ENCODE peak calls at places on chromosome 15, in ten cellular contexts. D is psoas muscle; V is esophagus squamous epithelium; J is A549; K is GM20000; Q is hepatocyte; E is astrocyte of the spinal cord; O is OCI-LY7; R is uterus; M is CD4-positive, alpha-beta T cell. U is an unnamed sample.

GRCh38 chr15:26724381-26724780 is 48.5 kb downstream of the GABRB3 start:
- DNase-seq in D (no peak), V (no peak), J (no peak), K (no peak), Q (no peak), E (no peak), O (no peak), R (no peak), M (no peak), U (no peak)

GRCh38 chr15:36808401-36809160 is 229.2 kb downstream of the CDIN1 start:
- DNase-seq in D (no peak), V (no peak), J (no peak), K (no peak), Q (peak), E (peak), O (no peak), R (no peak), M (no peak), U (no peak)

GRCh38 chr15:65923264-65923663 is 54.0 kb downstream of the RAB11A start:
- DNase-seq in D (no peak), V (no peak), J (no peak), K (no peak), Q (no peak), E (no peak), O (no peak), R (no peak), M (no peak), U (no peak)

GRCh38 chr15:99974246-99974645 is 241.0 kb upstream of the LYSMD4 start:
- DNase-seq in D (peak), V (no peak), J (no peak), K (no peak), Q (no peak), E (no peak), O (no peak), R (no peak), M (no peak), U (no peak)

GRCh38 chr15:70528816-70529215 is 234.5 kb downstream of the UACA start:
- DNase-seq in D (no peak), V (no peak), J (no peak), K (no peak), Q (no peak), E (no peak), O (no peak), R (no peak), M (no peak), U (no peak)

GRCh38 chr15:40342421-40343313 is 1.9 kb upstream of the CCDC9B start:
- DNase-seq in D (peak), V (no peak), J (no peak), K (no peak), Q (no peak), E (no peak), O (no peak), R (no peak), M (no peak), U (no peak)

GRCh38 chr15:45486317-45486716 is 36.2 kb downstream of the SLC30A4 start:
- DNase-seq in D (no peak), V (no peak), J (no peak), K (no peak), Q (no peak), E (no peak), O (no peak), R (no peak), M (no peak), U (no peak)

GRCh38 chr15:32838338-32838737 is 120.5 kb downstream of the GREM1 start:
- DNase-seq in D (no peak), V (no peak), J (no peak), K (no peak), Q (no peak), E (no peak), O (no peak), R (no peak), M (no peak), U (no peak)

GRCh38 chr15:66389098-66389858 is 2.6 kb downstream of the MAP2K1 start:
- DNase-seq in D (no peak), V (no peak), J (no peak), K (peak), Q (no peak), E (no peak), O (peak), R (no peak), M (no peak), U (peak)

GRCh38 chr15:96783746-96784145 is 453.2 kb downstream of the NR2F2 start:
- DNase-seq in D (no peak), V (no peak), J (no peak), K (no peak), Q (no peak), E (no peak), O (no peak), R (no peak), M (no peak), U (no peak)

GRCh38 chr15:35713733-35714132 is 167.8 kb upstream of the DPH6 start:
- DNase-seq in D (no peak), V (no peak), J (no peak), K (no peak), Q (no peak), E (peak), O (no peak), R (no peak), M (no peak), U (no peak)

GRCh38 chr15:45914425-45914824 is 279.6 kb downstream of the SQOR start:
- DNase-seq in D (no peak), V (no peak), J (no peak), K (no peak), Q (no peak), E (no peak), O (no peak), R (no peak), M (no peak), U (no peak)

GRCh38 chr15:100057281-100057680 is 284.5 kb downstream of the ADAMTS17 start:
- DNase-seq in D (no peak), V (no peak), J (no peak), K (no peak), Q (no peak), E (no peak), O (no peak), R (no peak), M (no peak), U (no peak)

GRCh38 chr15:51093865-51094605 is 671 bp downstream of the TNFAIP8L3 start:
- DNase-seq in D (peak), V (no peak), J (peak), K (peak), Q (peak), E (peak), O (no peak), R (peak), M (no peak), U (peak)

GRCh38 chr15:70707901-70708300 is 55.5 kb downstream of the UACA start:
- DNase-seq in D (no peak), V (no peak), J (no peak), K (no peak), Q (no peak), E (no peak), O (no peak), R (no peak), M (no peak), U (no peak)

GRCh38 chr15:32685576-32685975 is 32.2 kb upstream of the GREM1 start:
- DNase-seq in D (no peak), V (no peak), J (no peak), K (no peak), Q (no peak), E (peak), O (no peak), R (no peak), M (no peak), U (no peak)

GRCh38 chr15:34213690-34214089 is 3.8 kb upstream of the KATNBL1 start:
- DNase-seq in D (no peak), V (no peak), J (no peak), K (no peak), Q (no peak), E (no peak), O (no peak), R (no peak), M (no peak), U (no peak)

GRCh38 chr15:84819791-84820190 is 2.6 kb downstream of the ALPK3 start:
- DNase-seq in D (no peak), V (no peak), J (no peak), K (no peak), Q (no peak), E (no peak), O (no peak), R (no peak), M (no peak), U (no peak)

GRCh38 chr15:59438891-59439290 is 905 bp downstream of the FAM81A start:
- DNase-seq in D (no peak), V (no peak), J (no peak), K (no peak), Q (no peak), E (no peak), O (peak), R (peak), M (no peak), U (no peak)

GRCh38 chr15:62848631-62849050 is 193.9 kb upstream of the TPM1 start:
- DNase-seq in D (no peak), V (no peak), J (no peak), K (no peak), Q (no peak), E (no peak), O (no peak), R (no peak), M (no peak), U (no peak)
- TF ChIP-seq CTCF in D (no peak), V (no peak), J (peak), K (no peak), Q (peak), E (peak), O (no peak), R (peak), M (no peak), U (no peak)

GRCh38 chr15:88382482-88382983 is 84.7 kb downstream of the MRPL46 start:
- DNase-seq in D (no peak), V (no peak), J (peak), K (no peak), Q (peak), E (peak), O (no peak), R (no peak), M (no peak), U (no peak)
- TF ChIP-seq CTCF in D (no peak), V (no peak), J (no peak), K (no peak), Q (no peak), E (no peak), O (no peak), R (no peak), M (no peak), U (no peak)

DNA sequence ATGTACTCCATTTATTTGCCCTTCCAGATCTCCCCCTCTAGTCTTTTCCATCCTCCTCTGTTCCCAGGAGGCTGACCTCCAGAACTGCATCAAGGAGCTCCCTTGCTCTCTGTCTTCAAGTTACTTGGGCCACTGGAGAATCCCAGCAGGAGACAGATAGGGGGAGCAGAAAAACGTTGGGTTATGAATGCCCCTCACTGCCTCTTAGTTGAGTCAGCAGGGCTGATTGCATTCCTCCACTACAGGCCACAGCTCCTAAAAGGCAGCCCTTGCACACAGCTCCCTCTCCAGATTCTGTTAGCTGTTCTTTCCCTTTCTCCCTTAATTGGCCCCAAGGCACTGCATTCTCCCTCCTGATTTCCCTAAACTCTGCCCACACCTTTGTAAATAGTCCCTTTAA is 12.4 kb upstream of the CEP152 start:
- DNase-seq in D (no peak), V (no peak), J (no peak), K (no peak), Q (no peak), E (peak), O (no peak), R (no peak), M (no peak), U (no peak)
- TF ChIP-seq CTCF in D (no peak), V (no peak), J (no peak), K (no peak), Q (no peak), E (peak), O (no peak), R (no peak), M (no peak), U (no peak)

DNA sequence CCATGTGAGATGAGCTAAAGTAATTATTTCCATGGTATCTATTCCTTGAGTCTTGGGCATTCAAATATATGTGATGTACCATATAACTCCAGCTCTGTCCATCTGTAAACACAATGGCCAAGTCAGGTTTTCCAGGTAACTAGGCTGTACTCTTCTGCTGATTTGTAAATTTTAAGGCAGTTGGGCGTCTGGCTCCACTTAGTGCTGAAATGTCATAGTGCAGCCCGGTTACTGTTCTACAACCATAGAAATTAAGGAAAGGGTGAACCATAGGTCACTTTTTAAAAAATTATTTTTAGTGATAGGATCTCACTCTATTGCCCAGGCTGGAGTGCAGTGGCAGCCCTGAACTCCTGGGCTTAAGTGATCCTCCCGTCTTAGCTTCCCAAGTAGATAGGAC is 44.7 kb upstream of the GOLM2 start:
- DNase-seq in D (no peak), V (no peak), J (no peak), K (no peak), Q (no peak), E (no peak), O (no peak), R (no peak), M (no peak), U (no peak)
- TF ChIP-seq CTCF in D (no peak), V (no peak), J (no peak), K (no peak), Q (peak), E (peak), O (peak), R (no peak), M (no peak), U (no peak)

DNA sequence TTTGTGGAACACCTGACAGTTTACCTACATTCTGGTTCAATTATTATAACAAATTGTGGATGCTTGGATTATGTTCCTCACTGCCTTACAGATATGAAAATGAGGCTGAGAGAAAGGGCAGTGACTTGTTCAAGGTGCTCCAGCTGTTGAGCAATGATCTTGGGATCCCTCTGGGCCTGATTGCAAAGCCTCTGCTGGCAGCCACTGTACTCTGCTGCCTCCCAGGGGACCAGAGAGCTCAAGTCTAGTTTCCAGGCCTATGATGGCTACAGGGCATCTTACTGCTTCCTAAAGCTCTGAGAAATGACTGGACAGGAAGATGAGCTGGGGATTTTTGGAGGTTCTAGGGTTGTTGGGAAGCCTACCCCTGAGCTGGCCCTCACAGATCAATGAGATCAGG is 2.3 kb upstream of the SHC4 start:
- DNase-seq in D (no peak), V (no peak), J (peak), K (peak), Q (peak), E (peak), O (peak), R (no peak), M (no peak), U (peak)
- TF ChIP-seq CTCF in D (no peak), V (no peak), J (peak), K (peak), Q (peak), E (peak), O (no peak), R (no peak), M (no peak), U (peak)

DNA sequence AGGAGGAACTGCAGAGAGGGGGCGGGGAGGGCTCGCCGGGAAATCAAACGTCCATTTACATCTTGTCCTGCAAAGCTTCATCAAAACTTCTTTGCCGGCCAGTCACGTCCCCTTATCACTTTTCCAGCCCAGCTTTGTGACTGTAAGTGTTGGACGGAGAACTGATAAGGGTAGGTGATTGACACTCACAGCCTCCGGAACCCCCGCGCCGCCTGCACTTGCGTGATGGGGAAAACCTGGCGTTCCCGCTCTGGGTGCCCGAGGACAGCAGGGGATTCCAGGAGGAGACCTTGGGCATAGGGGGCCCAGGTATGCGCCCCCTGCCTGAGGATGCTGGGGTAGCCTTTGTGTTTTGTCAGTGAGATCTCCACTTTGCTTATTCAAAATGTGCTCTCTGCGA is 72.8 kb upstream of the ANKRD34C start:
- DNase-seq in D (no peak), V (no peak), J (no peak), K (no peak), Q (peak), E (no peak), O (no peak), R (no peak), M (no peak), U (no peak)
- TF ChIP-seq CTCF in D (no peak), V (no peak), J (no peak), K (no peak), Q (peak), E (peak), O (peak), R (no peak), M (no peak), U (peak)

GRCh38 chr15:52104532-52105004 is 8.0 kb downstream of the BCL2L10 start:
- DNase-seq in D (no peak), V (no peak), J (no peak), K (no peak), Q (no peak), E (no peak), O (peak), R (no peak), M (no peak), U (no peak)
- TF ChIP-seq CTCF in D (no peak), V (no peak), J (no peak), K (no peak), Q (no peak), E (no peak), O (peak), R (no peak), M (no peak), U (no peak)

DNA sequence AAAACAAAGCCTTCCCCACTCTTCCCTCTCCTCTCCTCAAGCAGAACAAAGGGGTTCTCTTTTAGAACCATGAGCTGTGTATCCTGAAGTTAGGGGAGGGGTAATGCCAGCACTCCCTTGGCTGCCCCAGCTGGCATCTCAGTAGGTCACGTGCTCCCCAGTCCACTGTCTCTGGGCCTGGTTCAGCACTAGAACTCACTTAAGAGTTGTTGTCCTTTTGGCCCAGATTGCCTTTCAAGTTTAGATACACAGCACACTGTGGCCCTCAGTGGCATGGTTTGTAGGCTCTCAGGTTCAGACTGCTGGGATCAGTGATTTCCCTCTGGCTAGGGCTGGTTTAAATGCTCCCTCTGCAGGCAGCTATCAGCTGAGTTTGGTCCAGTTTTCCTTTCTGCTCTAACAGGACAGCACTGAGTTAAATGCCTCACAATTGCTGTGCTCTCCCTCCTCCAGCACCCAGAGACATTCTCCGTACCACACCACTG is 188.4 kb upstream of the ST8SIA2 start:
- DNase-seq in D (no peak), V (no peak), J (no peak), K (no peak), Q (peak), E (no peak), O (peak), R (no peak), M (no peak), U (no peak)
- TF ChIP-seq CTCF in D (no peak), V (peak), J (no peak), K (no peak), Q (peak), E (no peak), O (peak), R (no peak), M (no peak), U (no peak)

DNA sequence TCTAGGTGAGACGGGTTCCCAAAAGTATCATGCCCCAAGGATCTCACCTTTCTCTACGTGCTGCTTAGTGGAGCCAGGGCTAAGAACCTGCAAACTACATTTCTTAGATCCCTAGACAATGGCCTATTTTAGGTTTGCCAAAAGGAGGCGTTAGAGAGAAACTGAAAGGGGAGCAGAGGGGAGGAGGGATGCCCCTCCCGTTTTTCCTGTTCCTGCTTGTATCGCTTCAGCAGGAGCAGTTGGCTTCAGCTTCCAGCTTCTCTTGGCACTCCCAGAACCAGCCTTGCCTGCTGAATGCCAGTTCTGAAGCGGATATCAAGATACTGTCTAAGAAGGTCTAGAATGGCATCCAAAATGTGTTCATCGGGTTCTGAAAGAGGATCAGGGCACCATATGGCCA is 58.4 kb upstream of the ABHD17C start:
- DNase-seq in D (no peak), V (no peak), J (no peak), K (no peak), Q (no peak), E (no peak), O (no peak), R (no peak), M (no peak), U (no peak)
- TF ChIP-seq CTCF in D (no peak), V (peak), J (no peak), K (no peak), Q (no peak), E (no peak), O (no peak), R (no peak), M (no peak), U (no peak)

GRCh38 chr15:74837482-74837881 is 5.5 kb downstream of the ULK3 start:
- DNase-seq in D (no peak), V (no peak), J (no peak), K (no peak), Q (no peak), E (no peak), O (no peak), R (no peak), M (no peak), U (no peak)
- TF ChIP-seq CTCF in D (no peak), V (no peak), J (no peak), K (no peak), Q (no peak), E (peak), O (no peak), R (no peak), M (no peak), U (no peak)

U was measured in GM13977.